ENCODE peak calls at places on chromosome 5, in four cellular contexts. C is WTC11, H is K562, A is HepG2. W is an unnamed sample.

GRCh38 chr5:98942849-98943248 is 14.0 kb upstream of the CHD1 start:
- DNase-seq in A (peak), C (no peak), H (no peak), W (no peak)

GRCh38 chr5:57488308-57488955 is 5.8 kb upstream of the ACTBL2 start:
- DNase-seq in H (no peak), A (no peak), C (no peak), W (no peak)

GRCh38 chr5:148734518-148734917 is 80.2 kb upstream of the HTR4 start:
- DNase-seq in A (no peak), H (no peak), C (no peak), W (no peak)

GRCh38 chr5:133969654-133970324 is 1.4 kb upstream of the C5orf15 start:
- DNase-seq in C (no peak), A (peak), H (no peak), W (peak)

GRCh38 chr5:35852084-35852734 is 4.5 kb upstream of the IL7R start:
- DNase-seq in H (no peak), A (no peak), C (peak), W (peak)

GRCh38 chr5:28084069-28084468 is 1045.7 kb upstream of the CDH9 start:
- DNase-seq in A (no peak), H (no peak), C (no peak), W (no peak)

GRCh38 chr5:140345919-140346347 is 470 bp downstream of the HBEGF start:
- DNase-seq in C (peak), A (peak), H (peak), W (no peak)

GRCh38 chr5:155094455-155094854 is 80.9 kb downstream of the KIF4B start:
- DNase-seq in H (no peak), C (no peak), A (no peak), W (no peak)

GRCh38 chr5:139371482-139372435 is 11.3 kb downstream of the SLC23A1 start:
- DNase-seq in C (no peak), H (no peak), A (no peak), W (no peak)

GRCh38 chr5:37831821-37832524 is 7.9 kb downstream of the GDNF start:
- DNase-seq in C (no peak), H (no peak), A (peak), W (no peak)

GRCh38 chr5:172765766-172766286 is 5.2 kb downstream of the DUSP1 start:
- DNase-seq in A (no peak), H (no peak), C (no peak), W (no peak)

GRCh38 chr5:57531333-57531732 is 48.7 kb upstream of the ACTBL2 start:
- DNase-seq in H (no peak), C (no peak), A (no peak), W (no peak)

GRCh38 chr5:103867857-103868598 is 305.4 kb upstream of the NUDT12 start:
- DNase-seq in H (no peak), A (no peak), C (no peak), W (no peak)

GRCh38 chr5:147935032-147935431 is 28.7 kb upstream of the C5orf46 start:
- DNase-seq in H (no peak), C (no peak), A (peak), W (no peak)

GRCh38 chr5:141135030-141135717 is at the start of gene PCDHB5:
- DNase-seq in H (peak), C (peak), A (no peak), W (no peak)

GRCh38 chr5:60436518-60436917 is 263.4 kb downstream of the DEPDC1B start:
- DNase-seq in H (no peak), A (no peak), C (no peak), W (peak)

GRCh38 chr5:71872465-71872864 is 153.4 kb downstream of the CARTPT start:
- DNase-seq in C (no peak), A (no peak), H (no peak), W (no peak)

GRCh38 chr5:128513816-128514215 is 24.2 kb downstream of the FBN2 start:
- DNase-seq in A (no peak), H (no peak), C (no peak), W (no peak)

GRCh38 chr5:92552206-92553160 is 1028.5 kb downstream of the NR2F1-AS1 start:
- DNase-seq in C (no peak), H (no peak), A (peak), W (no peak)

GRCh38 chr5:133612021-133612860 is at the start of gene FSTL4:
- DNase-seq in A (no peak), C (peak), H (no peak), W (no peak)

GRCh38 chr5:91382530-91383026 is 539 bp downstream of the ARRDC3 start:
- DNase-seq in C (no peak), A (peak), H (no peak), W (peak)

GRCh38 chr5:115372121-115372520 is 75.7 kb upstream of the CCDC112 start:
- DNase-seq in A (no peak), H (no peak), C (no peak), W (no peak)

GRCh38 chr5:173953528-173954090 is 35.4 kb upstream of the C5orf47 start:
- DNase-seq in A (peak), H (no peak), C (no peak), W (no peak)

GRCh38 chr5:62097361-62097760 is 208.6 kb upstream of the KIF2A start:
- DNase-seq in A (no peak), C (no peak), H (no peak), W (no peak)

GRCh38 chr5:126597156-126597555 is 2.1 kb upstream of the ALDH7A1 start:
- DNase-seq in C (no peak), A (peak), H (no peak), W (no peak)

GRCh38 chr5:40603378-40603777 is 76.3 kb upstream of the PTGER4 start:
- DNase-seq in H (no peak), C (no peak), A (no peak), W (no peak)

GRCh38 chr5:139063664-139064054 is 134.5 kb downstream of the SIL1 start:
- DNase-seq in A (no peak), C (no peak), H (no peak), W (no peak)

GRCh38 chr5:57174128-57174849 is 430 bp downstream of the GPBP1 start:
- DNase-seq in A (no peak), C (no peak), H (no peak), W (no peak)

GRCh38 chr5:134409321-134409720 is 2.4 kb downstream of the CDKN2AIPNL start:
- DNase-seq in H (peak), A (no peak), C (no peak), W (no peak)

GRCh38 chr5:146884230-146884629 is 5.7 kb upstream of the PPP2R2B start:
- DNase-seq in C (no peak), A (no peak), H (no peak), W (no peak)

GRCh38 chr5:126056851-126057622 is 366.2 kb upstream of the GRAMD2B start:
- DNase-seq in A (no peak), H (no peak), C (peak), W (no peak)

GRCh38 chr5:171762016-171762415 is 23.6 kb upstream of the SMIM23 start:
- DNase-seq in A (no peak), C (no peak), H (no peak), W (no peak)
- TF ChIP-seq CBFB in A (no peak), C (no peak), H (no peak), W (no peak)

GRCh38 chr5:158032246-158032645 is 173.3 kb upstream of the CLINT1 start:
- DNase-seq in H (no peak), C (no peak), A (no peak), W (no peak)
- TF ChIP-seq CBFB in H (no peak), C (no peak), A (no peak), W (no peak)

DNA sequence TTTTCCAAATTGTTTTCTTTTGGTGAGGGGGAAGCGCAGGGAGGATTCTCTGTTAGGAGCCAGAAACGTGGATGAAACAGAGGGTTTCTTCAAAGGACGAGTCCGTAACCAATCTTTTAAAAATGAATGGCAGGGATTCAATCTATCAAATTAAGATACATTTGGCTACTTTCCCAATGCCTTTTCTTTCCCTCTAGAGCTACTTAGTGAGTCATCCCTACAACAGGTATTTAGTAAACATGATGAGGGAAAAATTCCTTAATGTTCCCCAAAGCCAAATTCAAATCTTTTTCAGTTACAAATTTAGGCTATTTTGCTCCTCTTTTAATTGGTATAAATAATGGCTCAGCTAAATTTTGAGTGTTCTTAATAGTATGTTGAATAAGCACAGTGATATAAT is 366.4 kb upstream of the RIOK2 start:
- DNase-seq in C (no peak), A (no peak), H (no peak), W (no peak)
- TF ChIP-seq CBFB in C (no peak), A (no peak), H (no peak), W (no peak)

DNA sequence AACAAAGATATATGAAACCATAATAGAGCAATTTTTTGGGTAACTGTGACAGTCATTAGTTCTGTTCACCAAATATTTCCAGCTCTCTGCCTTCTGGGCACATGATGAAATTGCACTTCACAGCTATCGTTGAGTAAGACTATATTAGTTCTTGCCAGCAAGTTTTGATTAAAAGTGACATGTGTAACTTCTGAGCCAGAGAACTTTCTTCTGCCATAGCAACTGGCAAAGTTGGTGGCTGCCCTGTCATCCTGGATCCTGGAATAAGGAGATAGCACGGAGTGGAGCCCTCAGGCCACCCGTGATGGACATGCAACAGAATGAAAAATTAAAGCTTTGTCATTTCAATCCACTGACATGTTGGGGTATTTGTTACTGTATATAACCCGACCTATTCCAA is 194.4 kb upstream of the VCAN start:
- DNase-seq in C (no peak), A (no peak), H (no peak), W (no peak)
- TF ChIP-seq CBFB in C (no peak), A (no peak), H (no peak), W (no peak)

GRCh38 chr5:14665949-14666741 is 1.6 kb downstream of the OTULIN start:
- DNase-seq in C (no peak), A (peak), H (no peak), W (no peak)

GRCh38 chr5:14664270-14665109 is at the start of gene OTULIN:
- DNase-seq in H (peak), A (peak), C (peak), W (peak)

GRCh38 chr5:14667290-14667689 is 2.8 kb downstream of the OTULIN start:
- DNase-seq in H (no peak), C (no peak), A (no peak), W (no peak)

GRCh38 chr5:14663734-14664269 is 716 bp upstream of the OTULIN start:
- DNase-seq in A (no peak), C (no peak), H (no peak), W (no peak)

DNA sequence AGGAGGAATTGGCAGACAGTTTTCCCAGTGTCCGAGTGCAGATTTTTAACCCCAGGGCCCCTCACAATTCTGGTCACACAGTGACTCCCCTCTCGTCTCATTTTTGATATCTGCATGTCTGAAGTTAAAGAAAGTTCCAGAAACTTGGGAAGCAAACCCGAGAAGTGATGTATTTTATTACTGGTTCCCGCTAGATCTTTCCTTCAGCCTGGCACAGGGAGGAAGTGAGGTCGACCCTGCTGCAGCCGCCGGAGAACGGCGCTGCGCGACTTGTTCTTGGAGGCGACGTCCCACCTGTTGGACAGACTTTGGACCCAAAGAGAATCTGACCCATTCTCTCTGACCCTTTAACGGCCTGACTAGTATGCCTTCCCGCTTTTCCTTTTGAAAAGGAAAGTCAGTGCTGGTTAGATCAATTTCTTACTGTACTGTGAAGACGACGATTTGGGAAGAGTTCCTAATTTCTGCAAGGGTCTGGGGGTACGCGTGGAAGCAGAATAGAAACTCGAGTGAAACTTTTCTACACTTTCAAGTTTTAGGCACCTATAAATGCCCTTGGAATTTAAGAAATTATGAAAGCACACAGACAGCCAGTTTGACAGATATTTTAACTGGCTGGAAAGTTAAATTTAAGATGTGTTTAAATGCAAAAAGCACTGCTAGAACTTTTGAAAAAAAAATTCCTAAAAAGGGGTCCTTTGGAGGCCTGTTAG is 748 bp downstream of the OTULIN start:
- DNase-seq in H (no peak), C (no peak), A (peak), W (no peak)
- TF ChIP-seq CBFB in H (no peak), C (no peak), A (no peak), W (no peak)

DNA sequence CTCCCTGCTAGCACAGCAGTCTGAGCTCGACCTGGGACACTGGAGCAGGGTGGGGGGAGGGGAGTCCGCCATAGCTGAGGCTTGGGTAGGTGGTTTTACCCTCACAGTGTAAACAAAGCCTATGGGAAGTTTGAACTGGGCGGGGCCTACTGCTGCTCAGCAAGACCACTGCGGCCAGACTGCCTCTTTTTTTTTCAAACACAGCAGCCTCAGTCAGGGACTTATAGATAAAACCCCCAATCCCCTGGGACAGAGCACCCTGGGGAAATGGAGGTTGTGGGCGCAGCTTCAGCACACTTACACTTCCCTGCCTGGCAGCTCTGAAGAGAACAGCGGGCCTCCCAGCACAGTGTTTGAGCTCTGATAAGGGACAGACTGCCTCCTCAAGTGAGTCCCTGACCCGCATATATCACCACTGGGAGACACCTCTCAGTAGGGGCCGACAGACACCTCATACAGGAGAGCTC is 151.1 kb upstream of the APC start:
- DNase-seq in H (peak), A (peak), C (peak), W (peak)
- TF ChIP-seq CBFB in H (no peak), A (no peak), C (no peak), W (no peak)